ENCODE peak calls at places on chromosomes 6 and 20, in eight cellular contexts. F is mucosa of descending colon; U is CD8-positive, alpha-beta T cell; Q is heart left ventricle; Y is HCT116; I is stomach; V is fibroblast of lung; N is fibroblast of pulmonary artery. B is an unnamed sample.

GRCh38 chr6:104579464-104579863 is 280.3 kb downstream of the HACE1 start:
- DNase-seq in Y (no peak), N (peak; percentile 33), I (no peak), Q (no peak), V (no peak), F (no peak), U (no peak), B (no peak)

GRCh38 chr6:16305246-16305725 is 66.9 kb downstream of the GMPR start:
- DNase-seq in Q (no peak), V (no peak), F (no peak), Y (no peak), U (no peak), I (no peak), N (no peak), B (peak; percentile 83)

GRCh38 chr20:56690531-56691175 is 61.5 kb downstream of the TFAP2C start:
- DNase-seq in Y (no peak), F (peak; percentile 45), I (no peak), U (no peak), Q (no peak), N (no peak), V (no peak), B (no peak)

GRCh38 chr6:83921315-83921714 is 61.8 kb downstream of the CYB5R4 start:
- DNase-seq in I (no peak), U (no peak), N (no peak), Y (no peak), Q (no peak), V (no peak), F (no peak), B (no peak)

GRCh38 chr6:157280947-157281346 is 42.4 kb downstream of the TMEM242 start:
- DNase-seq in F (no peak), V (no peak), Q (peak; percentile 7), I (no peak), Y (no peak), U (no peak), N (no peak), B (no peak)

GRCh38 chr6:43367245-43367984 is 2.0 kb downstream of the ZNF318 start:
- DNase-seq in F (no peak), V (no peak), N (no peak), U (no peak), Y (no peak), I (no peak), Q (no peak), B (peak; percentile 19)

GRCh38 chr6:137819740-137820139 is 47.3 kb upstream of the TNFAIP3 start:
- DNase-seq in N (peak; percentile 39), I (no peak), Y (no peak), Q (no peak), V (no peak), F (no peak), U (no peak), B (no peak)

GRCh38 chr20:25015986-25016385 is 23.4 kb upstream of the APMAP start:
- DNase-seq in V (no peak), Y (no peak), I (peak; percentile 22), F (no peak), Q (peak; percentile 13), N (no peak), U (no peak), B (no peak)

GRCh38 chr20:4108495-4109306 is 93.3 kb upstream of the RNF24 start:
- DNase-seq in Q (peak; percentile 62), F (peak; percentile 55), U (peak; percentile 26), V (peak; percentile 75), Y (peak; percentile 83), N (peak; percentile 93), I (peak; percentile 69), B (peak; percentile 83)

GRCh38 chr6:107695061-107695715 is 128.9 kb downstream of the SCML4 start:
- DNase-seq in F (no peak), Q (no peak), U (no peak), I (no peak), Y (no peak), N (peak; percentile 40), V (no peak), B (no peak)

GRCh38 chr20:22531756-22532155 is 52.6 kb downstream of the FOXA2 start:
- DNase-seq in V (no peak), F (no peak), N (no peak), I (no peak), Y (no peak), Q (no peak), U (no peak), B (no peak)

GRCh38 chr20:64056889-64057627 is 5.9 kb upstream of the TCEA2 start:
- DNase-seq in F (no peak), U (no peak), V (no peak), N (no peak), Q (no peak), I (no peak), Y (no peak), B (no peak)

GRCh38 chr6:102582569-102582968 is 1189.1 kb downstream of the GRIK2 start:
- DNase-seq in Q (no peak), U (no peak), V (no peak), Y (no peak), I (no peak), F (no peak), N (no peak), B (no peak)

GRCh38 chr6:20575691-20576451 is 41.6 kb downstream of the CDKAL1 start:
- DNase-seq in Q (no peak), F (no peak), N (peak; percentile 31), I (no peak), V (no peak), Y (no peak), U (no peak), B (no peak)

GRCh38 chr20:60080401-60080800 is 122.2 kb downstream of the CDH26 start:
- DNase-seq in V (no peak), U (no peak), Y (no peak), F (no peak), I (no peak), Q (no peak), N (no peak), B (no peak)

GRCh38 chr20:60086936-60087562 is 128.8 kb downstream of the CDH26 start:
- DNase-seq in Q (no peak), V (no peak), U (no peak), I (no peak), F (no peak), Y (no peak), N (no peak), B (no peak)

GRCh38 chr20:60088236-60088635 is 130.0 kb downstream of the CDH26 start:
- DNase-seq in F (no peak), Y (no peak), I (no peak), Q (no peak), U (no peak), N (no peak), V (no peak), B (no peak)

GRCh38 chr20:60087563-60088105 is 129.4 kb downstream of the CDH26 start:
- DNase-seq in Y (no peak), F (no peak), V (peak; percentile 16), N (no peak), Q (no peak), U (no peak), I (no peak), B (no peak)

GRCh38 chr20:60085551-60086132 is 127.4 kb downstream of the CDH26 start:
- DNase-seq in F (no peak), V (no peak), I (no peak), Q (no peak), Y (no peak), N (no peak), U (no peak), B (no peak)
- TF ChIP-seq CTCF in F (no peak), V (no peak), I (no peak), Q (no peak), Y (no peak), N (no peak), U (no peak), B (no peak)

GRCh38 chr20:32034581-32035397 is 17.3 kb upstream of the HCK start:
- DNase-seq in U (no peak), I (no peak), Q (no peak), N (no peak), F (no peak), Y (no peak), V (no peak), B (no peak)
- TF ChIP-seq CTCF in U (no peak), I (no peak), Q (peak; percentile 6), N (no peak), F (no peak), Y (peak; percentile 24), V (no peak), B (peak; percentile 21)

GRCh38 chr6:45377555-45378323 is at the start of gene SUPT3H:
- DNase-seq in V (peak; percentile 93), Y (peak; percentile 83), I (peak; percentile 91), N (peak; percentile 94), Q (peak; percentile 92), U (peak; percentile 79), F (peak; percentile 91), B (peak; percentile 92)
- TF ChIP-seq CTCF in V (peak; percentile 19), Y (peak; percentile 10), I (no peak), N (no peak), Q (no peak), U (no peak), F (no peak), B (peak; percentile 16)

GRCh38 chr6:152697634-152698033 is at the start of gene MYCT1:
- DNase-seq in Q (no peak), Y (no peak), F (no peak), V (peak; percentile 17), U (no peak), N (peak; percentile 90), I (no peak), B (no peak)

GRCh38 chr6:152695317-152696043 is 2.2 kb upstream of the MYCT1 start:
- DNase-seq in I (no peak), Y (no peak), U (no peak), V (no peak), F (no peak), Q (no peak), N (peak; percentile 60), B (no peak)

GRCh38 chr6:152698692-152699091 is 995 bp downstream of the MYCT1 start:
- DNase-seq in V (no peak), N (peak; percentile 31), Y (no peak), U (no peak), I (no peak), F (no peak), Q (no peak), B (no peak)

GRCh38 chr6:152700427-152700826 is 2.7 kb downstream of the MYCT1 start:
- DNase-seq in I (no peak), V (no peak), F (no peak), Y (no peak), U (no peak), N (peak; percentile 32), Q (no peak), B (no peak)

GRCh38 chr6:152696543-152696942 is 1.2 kb upstream of the MYCT1 start:
- DNase-seq in V (peak; percentile 93), I (no peak), Q (no peak), U (no peak), F (no peak), N (peak; percentile 84), Y (no peak), B (no peak)
- TF ChIP-seq CTCF in V (no peak), I (no peak), Q (no peak), U (no peak), F (no peak), N (no peak), Y (no peak), B (no peak)

GRCh38 chr6:170385506-170385905 is 78.9 kb downstream of the FAM120B start:
- DNase-seq in I (no peak), Y (no peak), U (no peak), V (no peak), N (no peak), Q (no peak), F (no peak), B (no peak)
- TF ChIP-seq CTCF in I (no peak), Y (no peak), U (no peak), V (no peak), N (no peak), Q (no peak), F (no peak), B (no peak)